ENCODE peak calls at places on chromosomes 7 and 10, in eight cellular contexts. One of them, this sample, is unnamed.

GRCh38 chr10:44947356-44948152 is 12.0 kb upstream of the RASSF4 start:
- DNase-seq in Ammon's horn: no peak
- DNase-seq in CD4-positive, CD25-positive, alpha-beta regulatory T cell: no peak
- DNase-seq in activated naive CD4-positive, alpha-beta T cell: no peak
- DNase-seq in GOT3: no peak
- DNase-seq in stomach: no peak
- DNase-seq in RCC 7860: peak; percentile 72
- DNase-seq in IMR-90: no peak
- DNase-seq in this sample: no peak

GRCh38 chr7:92916751-92917369 is 80.5 kb upstream of the CDK6 start:
- DNase-seq in Ammon's horn: no peak
- DNase-seq in CD4-positive, CD25-positive, alpha-beta regulatory T cell: no peak
- DNase-seq in activated naive CD4-positive, alpha-beta T cell: no peak
- DNase-seq in GOT3: no peak
- DNase-seq in stomach: no peak
- DNase-seq in RCC 7860: peak; percentile 92
- DNase-seq in IMR-90: peak; percentile 44
- DNase-seq in this sample: peak; percentile 18

GRCh38 chr10:870564-871166 is 60.8 kb downstream of the LARP4B start:
- DNase-seq in Ammon's horn: no peak
- DNase-seq in CD4-positive, CD25-positive, alpha-beta regulatory T cell: no peak
- DNase-seq in activated naive CD4-positive, alpha-beta T cell: no peak
- DNase-seq in GOT3: no peak
- DNase-seq in stomach: no peak
- DNase-seq in RCC 7860: no peak
- DNase-seq in IMR-90: no peak
- DNase-seq in this sample: no peak

GRCh38 chr7:150811-151221 is 41.6 kb upstream of the FAM20C start:
- DNase-seq in Ammon's horn: no peak
- DNase-seq in CD4-positive, CD25-positive, alpha-beta regulatory T cell: no peak
- DNase-seq in activated naive CD4-positive, alpha-beta T cell: no peak
- DNase-seq in GOT3: no peak
- DNase-seq in stomach: no peak
- DNase-seq in RCC 7860: peak; percentile 74
- DNase-seq in IMR-90: no peak
- DNase-seq in this sample: peak; percentile 39

GRCh38 chr7:139777948-139778841 is at the start of gene HIPK2:
- DNase-seq in Ammon's horn: peak; percentile 82
- DNase-seq in CD4-positive, CD25-positive, alpha-beta regulatory T cell: peak; percentile 60
- DNase-seq in activated naive CD4-positive, alpha-beta T cell: peak; percentile 42
- DNase-seq in GOT3: no peak
- DNase-seq in stomach: peak; percentile 80
- DNase-seq in RCC 7860: peak; percentile 64
- DNase-seq in IMR-90: peak; percentile 73
- DNase-seq in this sample: peak; percentile 69

GRCh38 chr7:3106353-3106752 is 62.7 kb upstream of the CARD11 start:
- DNase-seq in Ammon's horn: no peak
- DNase-seq in CD4-positive, CD25-positive, alpha-beta regulatory T cell: no peak
- DNase-seq in activated naive CD4-positive, alpha-beta T cell: no peak
- DNase-seq in GOT3: no peak
- DNase-seq in stomach: peak; percentile 46
- DNase-seq in RCC 7860: no peak
- DNase-seq in IMR-90: no peak
- DNase-seq in this sample: no peak

GRCh38 chr10:117166420-117167345 is 28.6 kb upstream of the VAX1 start:
- DNase-seq in Ammon's horn: no peak
- DNase-seq in CD4-positive, CD25-positive, alpha-beta regulatory T cell: no peak
- DNase-seq in activated naive CD4-positive, alpha-beta T cell: no peak
- DNase-seq in GOT3: no peak
- DNase-seq in stomach: no peak
- DNase-seq in RCC 7860: no peak
- DNase-seq in IMR-90: no peak
- DNase-seq in this sample: no peak

GRCh38 chr10:101850747-101851146 is 7.1 kb upstream of the KCNIP2 start:
- DNase-seq in Ammon's horn: no peak
- DNase-seq in CD4-positive, CD25-positive, alpha-beta regulatory T cell: no peak
- DNase-seq in activated naive CD4-positive, alpha-beta T cell: no peak
- DNase-seq in GOT3: no peak
- DNase-seq in stomach: no peak
- DNase-seq in RCC 7860: no peak
- DNase-seq in IMR-90: no peak
- DNase-seq in this sample: peak; percentile 46

GRCh38 chr7:46633200-46633599 is 712.1 kb upstream of the IGFBP3 start:
- DNase-seq in Ammon's horn: no peak
- DNase-seq in CD4-positive, CD25-positive, alpha-beta regulatory T cell: no peak
- DNase-seq in activated naive CD4-positive, alpha-beta T cell: no peak
- DNase-seq in GOT3: no peak
- DNase-seq in stomach: no peak
- DNase-seq in RCC 7860: no peak
- DNase-seq in IMR-90: no peak
- DNase-seq in this sample: no peak

GRCh38 chr7:72674394-72674793 is 153.6 kb downstream of the TYW1B start:
- DNase-seq in Ammon's horn: no peak
- DNase-seq in CD4-positive, CD25-positive, alpha-beta regulatory T cell: no peak
- DNase-seq in activated naive CD4-positive, alpha-beta T cell: no peak
- DNase-seq in GOT3: no peak
- DNase-seq in stomach: no peak
- DNase-seq in RCC 7860: peak; percentile 12
- DNase-seq in IMR-90: no peak
- DNase-seq in this sample: no peak

GRCh38 chr10:24008164-24009066 is 200.5 kb upstream of the KIAA1217 start:
- DNase-seq in Ammon's horn: no peak
- DNase-seq in CD4-positive, CD25-positive, alpha-beta regulatory T cell: no peak
- DNase-seq in activated naive CD4-positive, alpha-beta T cell: no peak
- DNase-seq in GOT3: no peak
- DNase-seq in stomach: no peak
- DNase-seq in RCC 7860: no peak
- DNase-seq in IMR-90: no peak
- DNase-seq in this sample: peak; percentile 17

GRCh38 chr10:110174201-110174600 is 33.2 kb upstream of the MXI1 start:
- DNase-seq in Ammon's horn: no peak
- DNase-seq in CD4-positive, CD25-positive, alpha-beta regulatory T cell: no peak
- DNase-seq in activated naive CD4-positive, alpha-beta T cell: no peak
- DNase-seq in GOT3: no peak
- DNase-seq in stomach: no peak
- DNase-seq in RCC 7860: no peak
- DNase-seq in IMR-90: no peak
- DNase-seq in this sample: no peak

GRCh38 chr7:155208681-155209477 is 88.8 kb upstream of the INSIG1 start:
- DNase-seq in Ammon's horn: no peak
- DNase-seq in CD4-positive, CD25-positive, alpha-beta regulatory T cell: no peak
- DNase-seq in activated naive CD4-positive, alpha-beta T cell: no peak
- DNase-seq in GOT3: no peak
- DNase-seq in stomach: no peak
- DNase-seq in RCC 7860: peak; percentile 36
- DNase-seq in IMR-90: peak; percentile 47
- DNase-seq in this sample: peak; percentile 54

GRCh38 chr7:23373151-23374004 is 74.2 kb downstream of the MALSU1 start:
- DNase-seq in Ammon's horn: no peak
- DNase-seq in CD4-positive, CD25-positive, alpha-beta regulatory T cell: no peak
- DNase-seq in activated naive CD4-positive, alpha-beta T cell: no peak
- DNase-seq in GOT3: no peak
- DNase-seq in stomach: no peak
- DNase-seq in RCC 7860: no peak
- DNase-seq in IMR-90: peak; percentile 73
- DNase-seq in this sample: no peak

GRCh38 chr10:77532068-77532467 is 105.5 kb downstream of the KCNMA1 start:
- DNase-seq in Ammon's horn: no peak
- DNase-seq in CD4-positive, CD25-positive, alpha-beta regulatory T cell: no peak
- DNase-seq in activated naive CD4-positive, alpha-beta T cell: no peak
- DNase-seq in GOT3: peak; percentile 49
- DNase-seq in stomach: no peak
- DNase-seq in RCC 7860: peak; percentile 83
- DNase-seq in IMR-90: peak; percentile 90
- DNase-seq in this sample: peak; percentile 90

GRCh38 chr7:108404509-108405435 is 51.5 kb downstream of the NRCAM start:
- DNase-seq in Ammon's horn: no peak
- DNase-seq in CD4-positive, CD25-positive, alpha-beta regulatory T cell: no peak
- DNase-seq in activated naive CD4-positive, alpha-beta T cell: no peak
- DNase-seq in GOT3: no peak
- DNase-seq in stomach: no peak
- DNase-seq in RCC 7860: no peak
- DNase-seq in IMR-90: no peak
- DNase-seq in this sample: peak; percentile 12

This sample was measured in foreskin fibroblast.